ENCODE peak calls at places on chromosomes 7 and 10, in six cellular contexts. A, T, B, U, X and D are unnamed samples.
A peak's percentile ranks its signal among the peaks of the same experiment; 100 is the strongest.

GRCh38 chr10:30555465-30555864 is 74.1 kb downstream of the LYZL2 start:
- DNase-seq in B (no peak), T (no peak), X (no peak), A (no peak), U (no peak), D (no peak)

GRCh38 chr7:36084485-36085091 is 68.5 kb upstream of the EEPD1 start:
- DNase-seq in U (no peak), B (peak; percentile 83), X (peak; percentile 76), A (peak; percentile 89), T (no peak), D (no peak)

GRCh38 chr7:47482013-47482761 is 99.7 kb downstream of the TNS3 start:
- DNase-seq in B (peak; percentile 67), A (no peak), T (no peak), U (peak; percentile 90), X (no peak), D (peak; percentile 50)

GRCh38 chr7:36847946-36848345 is 123.7 kb upstream of the AOAH start:
- DNase-seq in A (no peak), U (no peak), X (no peak), B (no peak), T (no peak), D (no peak)

GRCh38 chr10:98929709-98930108 is 305.9 kb downstream of the HPSE2 start:
- DNase-seq in A (no peak), U (no peak), X (no peak), T (no peak), B (no peak), D (no peak)

GRCh38 chr7:44188480-44189225 is 586 bp downstream of the GCK start:
- DNase-seq in U (no peak), T (no peak), X (no peak), A (no peak), B (no peak), D (no peak)

GRCh38 chr7:8035647-8036518 is 67.3 kb downstream of the GLCCI1 start:
- DNase-seq in B (no peak), X (no peak), T (no peak), U (no peak), A (peak; percentile 59), D (no peak)

GRCh38 chr10:84567133-84567532 is 238.7 kb downstream of the CCSER2 start:
- DNase-seq in U (no peak), A (peak; percentile 56), B (no peak), X (no peak), T (no peak), D (no peak)

GRCh38 chr10:55892276-55892675 is 468.8 kb downstream of the ZWINT start:
- DNase-seq in U (no peak), A (no peak), X (no peak), T (no peak), B (no peak), D (no peak)

GRCh38 chr10:116143673-116144072 is 129.3 kb downstream of the GFRA1 start:
- DNase-seq in X (no peak), B (no peak), A (no peak), T (no peak), U (no peak), D (no peak)

DNA sequence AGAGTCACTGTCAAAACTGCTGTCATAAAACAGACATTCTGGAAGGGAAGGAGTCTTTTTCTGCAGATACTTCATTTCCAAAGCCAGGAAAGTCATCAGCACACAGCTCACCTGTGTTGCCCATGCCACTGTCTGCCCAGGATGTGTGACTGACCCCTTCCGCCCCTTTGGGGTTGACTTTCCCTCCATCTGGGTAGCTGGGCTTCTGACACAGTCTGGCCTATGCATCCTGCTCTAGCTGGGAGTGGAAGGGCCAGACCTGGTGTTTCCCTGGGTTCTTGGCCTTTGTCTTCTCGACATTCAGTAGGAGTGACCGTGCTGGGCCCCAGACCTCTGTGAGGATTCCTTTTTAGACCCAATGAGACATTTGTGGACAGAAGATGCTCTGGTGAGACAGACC is 378.9 kb upstream of the NUPR2 start:
- DNase-seq in A (no peak), U (no peak), X (no peak), B (no peak), T (no peak), D (no peak)
- H3K9me3 ChIP-seq in A (peaks cover 55% of the 10 kb centered on the region), U (peaks cover 7% of the 10 kb centered on the region), X (peaks cover under 1% of the 10 kb centered on the region), B (no peaks in the 10 kb centered on the region), T (peaks cover 9% of the 10 kb centered on the region), D (no peaks in the 10 kb centered on the region)

DNA sequence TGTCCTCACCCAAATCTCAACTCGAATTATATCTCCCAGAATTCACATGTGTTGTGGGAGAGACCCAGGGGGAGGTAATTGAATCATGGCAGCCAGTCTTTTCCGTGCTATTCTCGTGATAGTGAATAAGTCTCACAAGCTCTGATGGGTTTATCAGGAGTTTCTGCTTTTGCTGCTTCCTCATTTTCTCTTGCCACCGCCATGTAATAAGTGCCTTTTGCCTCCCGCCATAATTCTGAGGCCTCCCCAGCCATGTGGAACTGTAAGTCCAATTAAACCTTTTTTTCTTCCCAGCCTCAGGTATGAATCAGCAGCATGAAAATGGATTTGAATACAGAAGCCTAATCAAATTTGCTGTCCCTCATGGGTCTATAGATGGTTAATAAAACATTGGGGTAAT is 27.5 kb downstream of the AVL9 start:
- DNase-seq in X (no peak), U (no peak), T (no peak), B (no peak), A (no peak), D (no peak)
- H3K9me3 ChIP-seq in X (no peaks in the 10 kb centered on the region), U (no peaks in the 10 kb centered on the region), T (peaks cover 9% of the 10 kb centered on the region), B (no peaks in the 10 kb centered on the region), A (peaks cover 69% of the 10 kb centered on the region), D (no peaks in the 10 kb centered on the region)

DNA sequence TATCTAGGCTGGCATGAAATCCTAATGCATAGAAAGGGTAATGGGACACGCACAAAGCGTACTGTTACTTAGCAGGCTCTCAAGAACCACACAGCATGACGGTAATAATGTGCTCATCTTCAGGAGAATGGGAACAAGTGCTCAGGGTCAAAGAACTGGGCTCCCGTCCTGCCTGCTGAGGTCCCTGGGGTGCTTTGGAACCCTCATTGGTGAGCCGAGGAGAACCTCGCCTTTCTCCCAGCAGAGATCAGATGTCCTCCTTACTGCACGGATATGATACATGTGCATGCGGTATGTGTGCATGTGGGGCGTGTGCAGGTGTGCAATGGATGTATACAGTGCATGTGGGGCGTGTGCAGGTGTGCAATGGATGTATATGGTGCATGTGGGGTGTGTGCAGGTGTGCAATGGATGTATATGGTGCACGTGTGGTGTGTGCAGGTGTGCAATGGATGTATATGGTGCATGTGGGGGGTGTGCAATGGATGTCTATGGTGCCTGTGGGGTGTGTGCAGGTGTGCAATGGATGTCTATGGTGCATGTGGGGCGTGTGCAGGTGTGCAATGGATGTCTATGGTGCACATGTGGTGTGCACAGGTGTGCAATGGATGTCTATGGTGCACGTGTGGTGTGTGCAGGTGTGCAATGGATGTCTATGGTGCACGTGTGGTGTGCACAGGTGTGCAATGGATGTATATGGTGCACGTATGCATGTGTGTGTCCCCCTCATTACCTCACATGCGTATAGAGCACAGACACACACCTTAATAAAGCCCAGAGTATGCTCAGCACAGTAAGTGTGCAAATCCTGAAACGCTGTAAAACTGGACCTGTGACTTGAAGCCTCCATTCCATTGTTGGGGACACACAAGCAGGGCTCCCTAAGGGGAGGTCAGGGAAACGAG is 336.3 kb downstream of the PTPRN2 start:
- DNase-seq in A (peak; percentile 4), B (no peak), U (no peak), T (no peak), X (peak; percentile 12), D (no peak)
- H3K9me3 ChIP-seq in A (peaks cover 82% of the 10 kb centered on the region), B (no peaks in the 10 kb centered on the region), U (no peaks in the 10 kb centered on the region), T (no peaks in the 10 kb centered on the region), X (no peaks in the 10 kb centered on the region), D (no peaks in the 10 kb centered on the region)

GRCh38 chr7:158443014-158443687 is 144.5 kb downstream of the PTPRN2 start:
- DNase-seq in T (no peak), U (no peak), A (peak; percentile 61), X (no peak), B (no peak), D (no peak)
- H3K9me3 ChIP-seq in T (no peaks in the 10 kb centered on the region), U (no peaks in the 10 kb centered on the region), A (peaks cover 63% of the 10 kb centered on the region), X (no peaks in the 10 kb centered on the region), B (no peaks in the 10 kb centered on the region), D (no peaks in the 10 kb centered on the region)

DNA sequence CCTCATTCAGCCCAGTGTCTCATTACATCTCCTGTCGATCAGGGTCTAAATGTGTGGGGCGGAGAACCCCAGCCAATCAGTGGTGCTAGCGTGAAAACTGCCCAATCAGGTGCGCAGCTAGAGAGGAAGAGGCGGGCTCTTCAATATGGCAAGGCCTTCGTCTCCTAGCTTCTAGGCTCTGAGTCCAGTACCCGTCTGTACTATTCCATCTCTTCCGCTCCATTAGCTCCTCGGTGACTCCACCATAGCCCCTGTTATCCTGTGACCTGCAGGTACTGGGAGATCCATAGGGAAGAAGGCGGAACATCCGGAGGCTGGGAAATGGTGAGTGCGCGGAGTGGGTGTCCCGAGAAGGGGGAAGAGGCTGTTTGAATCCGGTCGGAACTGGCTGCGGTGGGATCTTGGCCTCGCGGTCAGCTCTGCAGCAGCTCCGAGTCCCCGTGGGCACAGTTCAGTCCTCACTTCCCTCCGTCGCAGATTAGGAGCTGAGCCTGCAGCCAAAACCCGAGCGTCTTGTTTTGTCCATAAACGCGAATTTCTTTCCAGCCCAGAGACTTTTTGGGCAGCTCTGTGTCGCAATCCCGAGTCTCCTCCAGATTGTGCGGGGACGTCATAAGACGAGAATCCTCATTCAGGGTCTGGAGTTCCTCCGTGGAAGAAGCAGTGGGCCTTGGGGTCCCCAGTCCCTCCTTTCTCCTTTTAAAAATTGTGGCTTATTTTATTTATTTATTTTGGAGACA is at the start of gene ZNF727:
- DNase-seq in B (peak; percentile 76), X (peak; percentile 83), T (no peak), A (no peak), U (peak; percentile 87), D (peak; percentile 54)
- H3K9me3 ChIP-seq in B (no peaks in the 10 kb centered on the region), X (no peaks in the 10 kb centered on the region), T (peaks cover 4% of the 10 kb centered on the region), A (peaks cover 65% of the 10 kb centered on the region), U (no peaks in the 10 kb centered on the region), D (no peaks in the 10 kb centered on the region)

GRCh38 chr7:56570968-56571367 is 454.8 kb upstream of the NUPR2 start:
- DNase-seq in B (no peak), X (no peak), U (no peak), T (no peak), A (no peak), D (no peak)
- H3K9me3 ChIP-seq in B (no peaks in the 10 kb centered on the region), X (peaks cover 7% of the 10 kb centered on the region), U (peaks cover 4% of the 10 kb centered on the region), T (peaks cover 4% of the 10 kb centered on the region), A (peaks cover 57% of the 10 kb centered on the region), D (no peaks in the 10 kb centered on the region)

GRCh38 chr7:158313931-158314330 is 273.7 kb downstream of the PTPRN2 start:
- DNase-seq in A (no peak), X (no peak), U (no peak), T (no peak), B (no peak), D (no peak)

GRCh38 chr7:158314394-158314793 is 273.2 kb downstream of the PTPRN2 start:
- DNase-seq in B (no peak), T (no peak), U (no peak), A (no peak), X (no peak), D (no peak)

GRCh38 chr7:158315881-158316280 is 271.7 kb downstream of the PTPRN2 start:
- DNase-seq in X (no peak), A (no peak), T (no peak), B (no peak), U (no peak), D (no peak)

GRCh38 chr7:158316466-158317031 is 271.1 kb downstream of the PTPRN2 start:
- DNase-seq in U (no peak), B (no peak), A (no peak), T (no peak), X (no peak), D (no peak)

DNA sequence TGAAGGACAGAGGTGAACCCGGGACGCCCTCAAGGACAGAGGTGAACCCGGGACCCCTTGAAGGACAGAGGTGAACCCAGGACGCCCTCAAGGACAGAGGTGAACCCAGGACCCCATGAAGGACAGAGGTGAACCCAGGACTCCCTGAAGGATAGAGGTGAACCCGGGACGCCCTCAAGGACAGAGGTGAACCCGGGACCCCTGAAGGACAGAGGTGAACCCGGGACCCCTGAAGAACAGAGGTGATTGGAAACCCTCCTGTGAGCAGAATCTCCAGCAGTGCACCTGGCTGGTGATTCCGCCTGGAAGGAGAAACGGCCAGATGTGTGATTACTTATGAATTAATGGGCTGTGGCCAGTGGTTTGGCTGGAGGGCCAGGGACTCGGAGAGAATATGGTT is 272.3 kb downstream of the PTPRN2 start:
- DNase-seq in U (no peak), T (no peak), B (no peak), X (no peak), A (no peak), D (no peak)
- H3K9me3 ChIP-seq in U (peaks cover 1% of the 10 kb centered on the region), T (peaks cover 1% of the 10 kb centered on the region), B (no peaks in the 10 kb centered on the region), X (no peaks in the 10 kb centered on the region), A (peaks cover 66% of the 10 kb centered on the region), D (no peaks in the 10 kb centered on the region)